ENCODE peak calls at places on chromosomes 11 and 22, in seven cellular contexts. X is A549; K is SK-N-SH; B is CD4-positive, alpha-beta T cell; V is prostate gland; M is heart right ventricle; Z is brain microvascular endothelial cell. C is an unnamed sample.

GRCh38 chr11:114090976-114091375 is 31.5 kb downstream of the ZBTB16 start:
- DNase-seq in X (no peak), K (no peak), B (no peak), V (no peak), M (no peak), Z (no peak), C (no peak)

GRCh38 chr22:45602824-45603301 is 68.8 kb upstream of the ATXN10 start:
- DNase-seq in X (no peak), K (peak), B (no peak), V (no peak), M (no peak), Z (peak), C (no peak)

GRCh38 chr11:130873766-130874165 is 42.5 kb downstream of the SNX19 start:
- DNase-seq in X (no peak), K (no peak), B (no peak), V (no peak), M (no peak), Z (peak), C (no peak)

GRCh38 chr11:65503923-65504670 is 5.3 kb downstream of the MALAT1 start:
- DNase-seq in X (no peak), K (no peak), B (no peak), V (peak), M (no peak), Z (peak), C (no peak)

GRCh38 chr22:30305519-30305905 is 16.2 kb upstream of the CASTOR1 start:
- DNase-seq in X (no peak), K (no peak), B (no peak), V (no peak), M (peak), Z (no peak), C (no peak)

GRCh38 chr11:58788355-58789023 is 56.0 kb downstream of the GLYATL2 start:
- DNase-seq in X (peak), K (peak), B (peak), V (peak), M (peak), Z (peak), C (peak)

GRCh38 chr11:78786746-78787145 is 212.1 kb upstream of the NARS2 start:
- DNase-seq in X (no peak), K (no peak), B (no peak), V (no peak), M (no peak), Z (no peak), C (no peak)

GRCh38 chr11:94781822-94782221 is 13.7 kb downstream of the AMOTL1 start:
- DNase-seq in X (no peak), K (no peak), B (no peak), V (no peak), M (no peak), Z (peak), C (no peak)

GRCh38 chr11:59418151-59418550 is 8.1 kb downstream of the OR5A2 start:
- DNase-seq in X (no peak), K (no peak), B (no peak), V (no peak), M (no peak), Z (no peak), C (no peak)

GRCh38 chr11:131885371-131885770 is 515.0 kb downstream of the NTM start:
- DNase-seq in X (no peak), K (no peak), B (no peak), V (no peak), M (no peak), Z (no peak), C (no peak)

GRCh38 chr11:13140873-13141655 is 131.9 kb downstream of the RASSF10 start:
- DNase-seq in X (no peak), K (no peak), B (no peak), V (peak), M (no peak), Z (no peak), C (peak)

GRCh38 chr22:49193348-49193747 is 634.3 kb downstream of the BRD1 start:
- DNase-seq in X (no peak), K (no peak), B (no peak), V (no peak), M (peak), Z (no peak), C (no peak)

GRCh38 chr11:6315811-6316425 is 4.4 kb downstream of the CAVIN3 start:
- DNase-seq in X (peak), K (peak), B (no peak), V (peak), M (peak), Z (peak), C (peak)

GRCh38 chr22:25817092-25817943 is 75.3 kb downstream of the MYO18B start:
- DNase-seq in X (no peak), K (no peak), B (no peak), V (no peak), M (no peak), Z (no peak), C (no peak)

GRCh38 chr11:30488304-30488998 is 97.7 kb downstream of the MPPED2 start:
- DNase-seq in X (no peak), K (peak), B (no peak), V (peak), M (no peak), Z (peak), C (peak)

GRCh38 chr22:26453812-26454500 is 24.9 kb downstream of the ASPHD2 start:
- DNase-seq in X (no peak), K (no peak), B (no peak), V (no peak), M (no peak), Z (no peak), C (no peak)

GRCh38 chr11:117970400-117971024 is 15.7 kb upstream of the IL10RA start:
- DNase-seq in X (no peak), K (no peak), B (no peak), V (no peak), M (no peak), Z (peak), C (peak)

GRCh38 chr11:111530091-111530490 is 10.4 kb upstream of the LAYN start:
- DNase-seq in X (no peak), K (no peak), B (no peak), V (no peak), M (no peak), Z (no peak), C (no peak)

GRCh38 chr11:46698597-46698996 is 1.8 kb downstream of the ARHGAP1 start:
- DNase-seq in X (no peak), K (no peak), B (no peak), V (no peak), M (no peak), Z (no peak), C (no peak)

GRCh38 chr11:90294091-90294490 is 71.2 kb upstream of the CHORDC1 start:
- DNase-seq in X (no peak), K (no peak), B (no peak), V (no peak), M (no peak), Z (no peak), C (no peak)

GRCh38 chr11:22798890-22799289 is 30.7 kb downstream of the SVIP start:
- DNase-seq in X (no peak), K (no peak), B (no peak), V (no peak), M (no peak), Z (no peak), C (no peak)

GRCh38 chr11:22785251-22785650 is 44.4 kb downstream of the SVIP start:
- DNase-seq in X (no peak), K (no peak), B (no peak), V (no peak), M (no peak), Z (peak), C (no peak)

GRCh38 chr22:41722496-41722895 is 23.2 kb downstream of the MEI1 start:
- DNase-seq in X (no peak), K (no peak), B (no peak), V (no peak), M (no peak), Z (no peak), C (no peak)

GRCh38 chr11:130480166-130480565 is 31.7 kb downstream of the ADAMTS15 start:
- DNase-seq in X (no peak), K (peak), B (no peak), V (no peak), M (no peak), Z (peak), C (no peak)

GRCh38 chr11:7609015-7609414 is 64.3 kb downstream of the CYB5R2 start:
- DNase-seq in X (no peak), K (no peak), B (no peak), V (no peak), M (no peak), Z (no peak), C (no peak)

GRCh38 chr22:40922484-40923303 is 28.5 kb upstream of the RBX1 start:
- DNase-seq in X (peak), K (peak), B (no peak), V (peak), M (peak), Z (peak), C (no peak)

GRCh38 chr11:16262645-16262955 is 93.7 kb downstream of the SOX6 start:
- DNase-seq in X (no peak), K (no peak), B (no peak), V (no peak), M (no peak), Z (no peak), C (no peak)

GRCh38 chr22:49423125-49423650 is 404.5 kb downstream of the BRD1 start:
- DNase-seq in X (no peak), K (no peak), B (no peak), V (no peak), M (no peak), Z (no peak), C (no peak)

GRCh38 chr11:128914216-128915147 is 23.3 kb downstream of the KCNJ5 start:
- DNase-seq in X (no peak), K (no peak), B (no peak), V (no peak), M (no peak), Z (no peak), C (no peak)

GRCh38 chr22:37139762-37140161 is 10.0 kb downstream of the IL2RB start:
- DNase-seq in X (no peak), K (no peak), B (no peak), V (no peak), M (no peak), Z (no peak), C (no peak)
- TF ChIP-seq CTCF in X (no peak), K (no peak), B (no peak), V (no peak), M (no peak), Z (no peak), C (no peak)

DNA sequence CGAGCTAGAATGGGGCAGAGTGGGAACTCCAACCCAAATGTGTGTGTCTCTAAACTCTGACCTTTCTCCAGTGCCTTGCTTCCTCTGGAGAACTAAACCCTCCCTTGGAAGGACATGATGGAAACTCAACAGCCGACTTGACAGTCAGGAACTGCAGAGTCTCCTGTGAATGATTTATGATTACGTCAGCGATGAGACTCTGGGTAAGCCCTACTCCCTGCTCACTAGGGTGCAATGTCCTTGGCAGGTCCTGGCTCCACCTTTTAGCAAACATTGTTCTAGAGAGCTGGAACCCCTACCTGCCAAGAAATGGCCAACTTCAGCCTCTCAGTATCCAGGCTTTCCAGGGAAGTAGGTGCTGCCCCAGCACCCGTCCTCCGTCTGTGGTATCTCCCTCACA is 96.1 kb upstream of the CD82 start:
- DNase-seq in X (no peak), K (no peak), B (no peak), V (no peak), M (no peak), Z (no peak), C (no peak)
- H3K27ac ChIP-seq in X (no peak), K (no peak), B (no peak), V (no peak), M (no peak), Z (no peak), C (no peak)

GRCh38 chr11:19258651-19259230 is 18.0 kb upstream of the E2F8 start:
- DNase-seq in X (no peak), K (no peak), B (no peak), V (no peak), M (no peak), Z (no peak), C (no peak)
- TF ChIP-seq CTCF in X (no peak), K (no peak), B (no peak), V (no peak), M (no peak), Z (no peak), C (no peak)

GRCh38 chr11:11621881-11622706 is at the start of gene GALNT18:
- DNase-seq in X (peak), K (peak), B (peak), V (peak), M (peak), Z (peak), C (peak)

GRCh38 chr11:11620966-11621880 is 582 bp downstream of the GALNT18 start:
- DNase-seq in X (peak), K (peak), B (no peak), V (peak), M (peak), Z (no peak), C (peak)

GRCh38 chr11:11618973-11619435 is 2.8 kb downstream of the GALNT18 start:
- DNase-seq in X (peak), K (no peak), B (no peak), V (no peak), M (no peak), Z (no peak), C (no peak)

GRCh38 chr11:11622772-11623531 is 1.1 kb upstream of the GALNT18 start:
- DNase-seq in X (no peak), K (peak), B (no peak), V (peak), M (no peak), Z (no peak), C (no peak)

GRCh38 chr11:11620251-11620965 is 1.4 kb downstream of the GALNT18 start:
- DNase-seq in X (peak), K (peak), B (no peak), V (peak), M (peak), Z (no peak), C (peak)
- H3K27ac ChIP-seq in X (peak), K (no peak), B (no peak), V (no peak), M (peak), Z (no peak), C (peak)

GRCh38 chr11:116170526-116171120 is 602.2 kb downstream of the BUD13 start:
- DNase-seq in X (no peak), K (peak), B (no peak), V (no peak), M (peak), Z (no peak), C (no peak)
- TF ChIP-seq CTCF in X (no peak), K (peak), B (no peak), V (no peak), M (peak), Z (peak), C (no peak)

DNA sequence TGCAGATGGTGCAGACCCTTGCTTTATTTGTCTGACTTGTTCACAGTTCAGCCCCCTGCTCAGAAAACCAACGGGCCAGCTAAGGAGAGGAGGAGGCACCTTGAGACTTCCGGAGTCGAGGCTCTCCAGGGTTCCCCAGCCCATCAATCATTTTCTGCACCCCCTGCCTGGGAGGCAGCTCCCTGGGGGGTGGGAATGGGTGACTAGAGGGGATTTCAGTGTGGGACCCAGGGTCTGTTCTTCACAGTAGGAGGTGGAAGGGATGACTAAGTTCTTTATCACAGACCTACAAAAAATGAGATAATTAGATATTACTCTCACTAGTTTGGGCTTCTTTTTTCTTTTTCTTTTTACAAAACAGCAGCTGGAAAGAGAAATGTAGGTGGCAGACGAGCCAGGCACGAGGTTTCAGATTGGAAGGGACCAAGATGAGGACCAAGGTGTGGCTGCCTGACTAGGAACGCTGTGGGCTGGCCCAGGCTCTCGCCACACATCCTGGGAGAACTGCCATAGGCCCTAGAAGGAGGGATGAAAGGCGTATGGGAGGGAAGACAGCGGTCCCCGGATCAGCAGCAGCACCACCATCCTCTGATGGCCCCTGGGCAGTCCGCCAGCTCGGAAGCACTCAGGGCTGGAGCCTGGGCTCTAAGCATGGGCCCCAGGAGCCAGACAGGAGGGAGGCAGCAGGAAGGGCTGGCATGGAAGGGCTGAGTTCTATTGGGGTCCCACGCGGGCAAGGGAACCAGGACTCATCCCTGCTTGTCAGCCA is 14.2 kb downstream of the TXN2 start:
- DNase-seq in X (no peak), K (no peak), B (no peak), V (no peak), M (peak), Z (peak), C (no peak)
- H3K27ac ChIP-seq in X (peak), K (peak), B (no peak), V (peak), M (peak), Z (peak), C (peak)

GRCh38 chr11:103631841-103632240 is 404.6 kb upstream of the DDI1 start:
- DNase-seq in X (no peak), K (no peak), B (no peak), V (no peak), M (no peak), Z (no peak), C (no peak)

GRCh38 chr11:103633819-103634590 is 402.4 kb upstream of the DDI1 start:
- DNase-seq in X (no peak), K (no peak), B (no peak), V (no peak), M (no peak), Z (no peak), C (no peak)

GRCh38 chr11:103633037-103633788 is 403.2 kb upstream of the DDI1 start:
- DNase-seq in X (no peak), K (no peak), B (no peak), V (no peak), M (no peak), Z (no peak), C (no peak)

GRCh38 chr11:103636232-103636631 is 400.2 kb upstream of the DDI1 start:
- DNase-seq in X (no peak), K (no peak), B (no peak), V (no peak), M (no peak), Z (no peak), C (no peak)

GRCh38 chr11:103637250-103637649 is 399.2 kb upstream of the DDI1 start:
- DNase-seq in X (no peak), K (no peak), B (no peak), V (no peak), M (no peak), Z (no peak), C (no peak)
- TF ChIP-seq CTCF in X (no peak), K (peak), B (no peak), V (no peak), M (no peak), Z (no peak), C (no peak)

GRCh38 chr11:76629133-76629852 is 41.3 kb downstream of the LRRC32 start:
- DNase-seq in X (no peak), K (no peak), B (no peak), V (no peak), M (peak), Z (peak), C (peak)
- H3K27ac ChIP-seq in X (no peak), K (no peak), B (no peak), V (peak), M (peak), Z (peak), C (peak)

DNA sequence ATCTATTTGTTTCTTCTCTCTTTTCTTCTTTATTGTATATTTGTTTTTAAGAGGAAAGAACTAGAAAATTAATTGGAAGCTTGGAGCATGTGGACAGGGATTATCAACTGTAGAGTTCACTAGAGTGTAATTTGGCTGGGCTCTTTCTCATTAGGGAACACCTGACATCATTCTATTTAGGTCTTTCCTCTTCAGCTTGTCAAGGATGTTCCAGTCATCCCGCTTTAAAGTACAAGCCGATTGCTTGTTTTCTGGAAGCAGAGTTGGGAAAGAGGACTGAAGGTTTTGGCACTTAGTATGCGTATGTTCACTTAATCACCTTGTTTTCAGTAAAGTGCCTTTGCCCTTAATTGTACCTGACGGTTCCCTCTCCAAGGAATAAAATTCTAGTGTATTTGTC is 111.6 kb downstream of the WNT11 start:
- DNase-seq in X (no peak), K (no peak), B (no peak), V (no peak), M (no peak), Z (no peak), C (no peak)
- TF ChIP-seq CTCF in X (no peak), K (no peak), B (no peak), V (no peak), M (no peak), Z (no peak), C (no peak)

C was measured in lung.